ENCODE peak calls at places on chromosomes 6 and 20, in five cellular contexts. F is aorta, K is breast epithelium, O is uterus, I is cardiac fibroblast. W is an unnamed sample.

GRCh38 chr6:67886036-67886707 is 748.9 kb upstream of the ADGRB3 start:
- DNase-seq in F (no peak), K (no peak), O (no peak), I (no peak), W (no peak)

GRCh38 chr20:2816583-2817340 is 598 bp downstream of the TMEM239 start:
- DNase-seq in F (no peak), K (no peak), O (no peak), I (no peak), W (no peak)

GRCh38 chr6:89335164-89335563 is 17.4 kb downstream of the UBE2J1 start:
- DNase-seq in F (no peak), K (no peak), O (no peak), I (no peak), W (no peak)

GRCh38 chr6:131643262-131643631 is 6.1 kb downstream of the ENPP3 start:
- DNase-seq in F (no peak), K (no peak), O (no peak), I (no peak), W (no peak)

GRCh38 chr20:51382986-51383821 is 159.3 kb downstream of the NFATC2 start:
- DNase-seq in F (peak), K (no peak), O (no peak), I (no peak), W (no peak)

GRCh38 chr20:23362392-23363256 is 642 bp downstream of the GZF1 start:
- DNase-seq in F (peak), K (peak), O (no peak), I (peak), W (no peak)

GRCh38 chr20:20457392-20458126 is 89.7 kb downstream of the INSM1 start:
- DNase-seq in F (no peak), K (no peak), O (no peak), I (peak), W (no peak)

GRCh38 chr20:38635721-38636285 is 34.2 kb downstream of the ARHGAP40 start:
- DNase-seq in F (no peak), K (no peak), O (no peak), I (peak), W (no peak)

GRCh38 chr6:41589223-41589622 is 43.0 kb downstream of the FOXP4 start:
- DNase-seq in F (no peak), K (no peak), O (no peak), I (no peak), W (no peak)

GRCh38 chr20:37745553-37745952 is 51.7 kb downstream of the CTNNBL1 start:
- DNase-seq in F (no peak), K (no peak), O (no peak), I (no peak), W (peak)

GRCh38 chr6:35230498-35230897 is 16.7 kb downstream of the SCUBE3 start:
- DNase-seq in F (no peak), K (no peak), O (no peak), I (peak), W (no peak)

GRCh38 chr6:35231563-35231962 is 17.8 kb downstream of the SCUBE3 start:
- DNase-seq in F (no peak), K (no peak), O (no peak), I (no peak), W (no peak)

GRCh38 chr6:35230950-35231349 is 17.2 kb downstream of the SCUBE3 start:
- DNase-seq in F (peak), K (no peak), O (peak), I (peak), W (no peak)

GRCh38 chr6:35229304-35229703 is 15.5 kb downstream of the SCUBE3 start:
- DNase-seq in F (no peak), K (no peak), O (no peak), I (no peak), W (no peak)

DNA sequence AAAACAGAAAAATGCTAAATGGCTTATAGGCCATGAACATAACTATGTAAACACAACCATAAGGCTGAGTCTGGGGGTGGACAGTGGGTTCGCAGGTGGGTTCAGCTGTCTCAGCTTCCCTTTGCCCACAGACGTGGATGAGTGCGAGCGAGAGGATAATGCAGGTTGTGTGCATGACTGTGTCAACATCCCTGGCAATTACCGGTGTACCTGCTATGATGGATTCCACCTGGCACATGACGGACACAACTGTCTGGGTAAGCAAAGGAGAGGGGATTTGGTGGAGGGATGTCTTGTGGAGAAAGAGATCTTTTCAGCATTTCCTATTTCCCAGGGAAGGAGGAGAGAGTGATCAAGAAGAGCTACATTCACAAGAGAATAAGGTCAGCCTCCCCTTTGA is 14.7 kb downstream of the SCUBE3 start:
- DNase-seq in F (no peak), K (no peak), O (no peak), I (no peak), W (no peak)
- H3K4me3 ChIP-seq in F (no peak), K (no peak), O (no peak), I (no peak), W (no peak)

GRCh38 chr6:37172991-37173572 is 3.1 kb downstream of the PIM1 start:
- DNase-seq in F (no peak), K (no peak), O (no peak), I (no peak), W (no peak)
- H3K4me3 ChIP-seq in F (no peak), K (no peak), O (no peak), I (no peak), W (peak)

GRCh38 chr6:142675517-142675916 is 269.5 kb downstream of the HIVEP2 start:
- DNase-seq in F (no peak), K (no peak), O (no peak), I (no peak), W (no peak)
- H3K4me3 ChIP-seq in F (no peak), K (no peak), O (no peak), I (no peak), W (no peak)

GRCh38 chr20:58982406-58983114 is 1.5 kb downstream of the NELFCD start:
- DNase-seq in F (no peak), K (no peak), O (no peak), I (no peak), W (no peak)
- H3K4me3 ChIP-seq in F (no peak), K (peak), O (no peak), I (peak), W (peak)

DNA sequence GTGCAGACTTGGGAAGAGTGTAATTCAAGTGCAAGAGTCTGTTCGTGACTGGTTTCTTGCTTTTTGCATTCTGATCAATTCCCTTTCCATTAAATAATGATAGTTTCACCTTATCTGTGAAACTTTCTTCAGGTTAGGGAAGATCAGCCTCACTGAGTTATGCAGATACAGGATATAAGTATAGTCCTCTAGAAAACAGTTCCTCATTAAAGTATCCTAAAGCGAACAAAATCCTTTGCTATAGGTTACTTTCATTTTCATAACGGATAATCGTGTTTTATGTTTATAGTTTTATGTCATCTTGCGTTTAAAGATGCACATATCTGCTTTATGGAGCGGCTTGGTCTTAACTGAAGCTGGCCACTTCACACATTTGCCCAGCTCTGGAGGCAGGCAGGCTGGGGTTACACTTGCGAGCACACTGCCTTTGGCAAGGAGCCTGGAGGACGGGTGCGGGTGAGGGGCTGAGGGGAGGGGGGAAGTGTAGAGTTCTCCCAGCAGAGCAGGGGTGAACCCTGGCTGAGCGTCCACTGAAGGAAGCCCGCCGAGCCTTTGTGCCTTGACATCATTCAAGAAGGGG is 123.5 kb upstream of the IFNGR1 start:
- DNase-seq in F (no peak), K (no peak), O (no peak), I (peak), W (no peak)
- H3K4me3 ChIP-seq in F (peak), K (peak), O (peak), I (peak), W (peak)

DNA sequence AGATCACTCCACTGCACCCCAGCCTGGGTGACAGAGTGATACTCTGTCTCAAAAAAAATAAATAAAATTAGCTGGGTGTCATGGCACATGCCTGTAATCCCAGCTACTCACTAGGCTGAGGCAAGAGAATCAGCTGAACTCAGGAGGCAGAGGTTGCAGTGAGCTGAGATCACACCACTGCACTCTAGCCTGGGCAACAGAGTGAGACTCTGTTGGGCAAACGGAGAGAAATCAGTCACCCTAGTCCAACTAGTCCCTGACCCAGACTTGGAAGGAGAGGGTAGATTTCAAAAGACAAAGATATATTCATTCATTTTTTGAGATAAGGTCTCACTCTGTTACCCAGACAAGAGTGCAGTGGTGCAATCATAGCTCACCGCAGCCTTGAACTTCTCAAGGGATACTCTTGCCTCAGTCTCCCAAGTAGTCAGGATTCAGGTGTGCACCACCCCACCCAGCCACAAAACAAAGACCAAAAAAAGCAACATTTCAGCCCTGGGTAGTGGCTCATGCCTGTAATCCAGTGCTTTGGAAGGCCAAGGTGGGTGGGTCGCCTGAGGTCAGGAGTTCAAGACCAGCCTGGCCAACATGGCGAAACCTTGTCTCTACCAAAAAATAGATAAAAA is 26.2 kb upstream of the NCOA3 start:
- DNase-seq in F (no peak), K (no peak), O (no peak), I (no peak), W (no peak)
- H3K4me3 ChIP-seq in F (no peak), K (no peak), O (no peak), I (no peak), W (no peak)

GRCh38 chr6:30541515-30542403 is 14.5 kb downstream of the GNL1 start:
- DNase-seq in F (peak), K (peak), O (peak), I (peak), W (peak)

GRCh38 chr6:30544666-30545272 is 11.5 kb downstream of the GNL1 start:
- DNase-seq in F (no peak), K (no peak), O (no peak), I (peak), W (peak)

GRCh38 chr6:30543824-30544223 is 12.5 kb downstream of the GNL1 start:
- DNase-seq in F (no peak), K (no peak), O (no peak), I (no peak), W (no peak)

GRCh38 chr6:30542915-30543314 is 13.4 kb downstream of the GNL1 start:
- DNase-seq in F (no peak), K (no peak), O (no peak), I (no peak), W (no peak)

DNA sequence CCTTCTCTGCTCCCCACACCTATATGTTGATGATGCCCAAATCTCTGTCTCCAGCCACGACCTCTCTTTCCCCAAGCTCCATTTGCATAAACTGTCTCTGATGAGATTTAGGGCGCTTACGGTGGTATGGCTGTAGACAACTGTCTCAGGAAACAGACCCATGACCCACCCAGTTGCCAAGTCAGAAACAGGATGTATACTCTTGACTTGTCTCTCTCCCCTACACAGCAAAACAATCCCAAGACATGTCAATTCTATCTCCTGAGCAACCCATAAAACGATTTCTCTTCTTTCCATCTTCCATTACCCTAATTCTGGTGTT is 13.9 kb downstream of the GNL1 start:
- DNase-seq in F (no peak), K (no peak), O (no peak), I (no peak), W (peak)
- H3K4me3 ChIP-seq in F (no peak), K (no peak), O (no peak), I (no peak), W (peak)